ENCODE peak calls at places on chromosomes 12 and 14, in four cellular contexts. R is left ventricle myocardium superior, O is fibroblast of gingiva, Z is KBM-7. E is an unnamed sample.

GRCh38 chr14:23005861-23006534 is 3.9 kb downstream of the C14orf93 start:
- DNase-seq in R (no peak), O (no peak), Z (peak), E (peak)

GRCh38 chr14:104610749-104611310 is 6.3 kb upstream of the TMEM179 start:
- DNase-seq in R (no peak), O (no peak), Z (no peak), E (no peak)

GRCh38 chr12:132152921-132153321 is 8.7 kb downstream of the NOC4L start:
- DNase-seq in R (peak), O (no peak), Z (no peak), E (no peak)

GRCh38 chr12:112463478-112463877 is 44.7 kb downstream of the PTPN11 start:
- DNase-seq in R (no peak), O (no peak), Z (peak), E (peak)

GRCh38 chr12:102769323-102769916 is 147.6 kb downstream of the PAH start:
- DNase-seq in R (peak), O (peak), Z (peak), E (peak)

GRCh38 chr14:104284107-104284592 is 145.8 kb downstream of the KIF26A start:
- DNase-seq in R (no peak), O (no peak), Z (no peak), E (no peak)

GRCh38 chr12:2608608-2608945 is 186.2 kb upstream of the FKBP4 start:
- DNase-seq in R (no peak), O (no peak), Z (no peak), E (no peak)

GRCh38 chr12:42140901-42141300 is 3.8 kb downstream of the GXYLT1 start:
- DNase-seq in R (no peak), O (peak), Z (no peak), E (no peak)

GRCh38 chr12:19575307-19576243 is 136.3 kb downstream of the AEBP2 start:
- DNase-seq in R (peak), O (peak), Z (peak), E (no peak)

GRCh38 chr12:52630609-52631200 is 12.3 kb upstream of the KRT73 start:
- DNase-seq in R (no peak), O (no peak), Z (no peak), E (no peak)

GRCh38 chr14:52015411-52016030 is 26.2 kb downstream of the RTRAF start:
- DNase-seq in R (peak), O (no peak), Z (no peak), E (peak)

GRCh38 chr12:119780786-119781434 is 96.2 kb downstream of the CIT start:
- DNase-seq in R (no peak), O (peak), Z (no peak), E (no peak)

GRCh38 chr12:105947906-105948305 is 190.8 kb downstream of the NUAK1 start:
- DNase-seq in R (no peak), O (no peak), Z (no peak), E (no peak)

GRCh38 chr14:50943261-50943942 is 881 bp downstream of the PYGL start:
- DNase-seq in R (peak), O (peak), Z (peak), E (peak)

GRCh38 chr14:93970589-93970966 is 5.8 kb downstream of the ASB2 start:
- DNase-seq in R (no peak), O (no peak), Z (peak), E (peak)

E was measured in NB4.